ENCODE peak calls at places on chromosomes 16 and 17, in ten cellular contexts. S is heart left ventricle, J is esophagus muscularis mucosa, V is tibial artery, L is body of pancreas, N is endodermal cell, E is heart right ventricle, Q is gastrocnemius medialis, O is fibroblast of lung, P is PC-3. Y is an unnamed sample.
A peak's percentile ranks its signal among the peaks of the same experiment; 100 is the strongest.

GRCh38 chr17:78495634-78496033 is 81.6 kb downstream of the DNAH17 start:
- DNase-seq in S (no peak), J (no peak), V (no peak), L (no peak), N (peak; percentile 40), E (no peak), Q (no peak), O (no peak), P (no peak), Y (no peak)

GRCh38 chr16:87363771-87364476 is 19.7 kb downstream of the FBXO31 start:
- DNase-seq in S (peak; percentile 58), J (no peak), V (no peak), L (peak; percentile 46), N (no peak), E (peak; percentile 58), Q (peak; percentile 75), O (no peak), P (no peak), Y (no peak)

GRCh38 chr16:83200005-83200779 is 573.4 kb downstream of the CDH13 start:
- DNase-seq in S (no peak), J (no peak), V (no peak), L (no peak), N (peak; percentile 71), E (peak; percentile 11), Q (peak; percentile 15), O (peak; percentile 29), P (peak; percentile 19), Y (peak; percentile 8)

GRCh38 chr17:43755389-43755875 is 3.2 kb downstream of the SOST start:
- DNase-seq in S (no peak), J (no peak), V (no peak), L (no peak), N (peak; percentile 95), E (peak; percentile 30), Q (no peak), O (peak; percentile 60), P (peak; percentile 29), Y (no peak)

GRCh38 chr16:75555707-75556512 is at the start of gene TMEM231:
- DNase-seq in S (peak; percentile 98), J (peak; percentile 99), V (peak; percentile 99), L (peak; percentile 98), N (peak; percentile 99), E (peak; percentile 98), Q (peak; percentile 95), O (peak; percentile 93), P (peak; percentile 83), Y (peak; percentile 97)

GRCh38 chr17:18981642-18982424 is 22.7 kb downstream of the FAM83G start:
- DNase-seq in S (no peak), J (no peak), V (no peak), L (peak; percentile 82), N (peak; percentile 75), E (no peak), Q (no peak), O (peak; percentile 83), P (peak; percentile 81), Y (no peak)

GRCh38 chr16:47374629-47375028 is 86.2 kb downstream of the ITFG1 start:
- DNase-seq in S (no peak), J (no peak), V (no peak), L (no peak), N (no peak), E (no peak), Q (no peak), O (peak; percentile 69), P (no peak), Y (no peak)

GRCh38 chr17:8123695-8124349 is at the start of gene HES7:
- DNase-seq in S (no peak), J (no peak), V (no peak), L (no peak), N (peak; percentile 90), E (no peak), Q (no peak), O (no peak), P (peak; percentile 4), Y (peak; percentile 55)

GRCh38 chr17:78734841-78735641 is 47.0 kb downstream of the CYTH1 start:
- DNase-seq in S (no peak), J (no peak), V (no peak), L (no peak), N (peak; percentile 73), E (no peak), Q (no peak), O (no peak), P (no peak), Y (no peak)

GRCh38 chr17:77738666-77739531 is 219.6 kb upstream of the TNRC6C start:
- DNase-seq in S (no peak), J (no peak), V (peak; percentile 89), L (peak; percentile 14), N (peak; percentile 35), E (peak; percentile 43), Q (peak; percentile 25), O (no peak), P (no peak), Y (no peak)

GRCh38 chr16:75506567-75506966 is 11.3 kb upstream of the CHST6 start:
- DNase-seq in S (no peak), J (no peak), V (peak; percentile 76), L (peak; percentile 45), N (no peak), E (no peak), Q (peak; percentile 61), O (peak; percentile 68), P (peak; percentile 89), Y (peak; percentile 88)

GRCh38 chr17:41773190-41773588 is 13.3 kb downstream of the JUP start:
- DNase-seq in S (peak; percentile 86), J (no peak), V (no peak), L (peak; percentile 83), N (peak; percentile 81), E (peak; percentile 74), Q (peak; percentile 65), O (peak; percentile 92), P (peak; percentile 92), Y (peak; percentile 91)

GRCh38 chr17:47078801-47079200 is 99.7 kb upstream of the RPRML start:
- DNase-seq in S (no peak), J (no peak), V (no peak), L (no peak), N (no peak), E (no peak), Q (no peak), O (no peak), P (no peak), Y (no peak)

GRCh38 chr17:58147930-58148434 is at the start of gene OR4D1:
- DNase-seq in S (no peak), J (no peak), V (no peak), L (no peak), N (no peak), E (no peak), Q (no peak), O (no peak), P (no peak), Y (no peak)

GRCh38 chr16:17475104-17475503 is 4.3 kb upstream of the XYLT1 start:
- DNase-seq in S (no peak), J (no peak), V (peak; percentile 7), L (no peak), N (no peak), E (no peak), Q (no peak), O (no peak), P (no peak), Y (no peak)

GRCh38 chr17:8391711-8392110 is 5.9 kb downstream of the RNF222 start:
- DNase-seq in S (no peak), J (no peak), V (no peak), L (no peak), N (peak; percentile 82), E (no peak), Q (no peak), O (no peak), P (peak; percentile 16), Y (peak; percentile 42)

GRCh38 chr17:31058958-31059357 is 35.8 kb upstream of the NF1 start:
- DNase-seq in S (no peak), J (no peak), V (no peak), L (no peak), N (no peak), E (no peak), Q (no peak), O (no peak), P (no peak), Y (no peak)

GRCh38 chr17:37820313-37821024 is 75.6 kb upstream of the HNF1B start:
- DNase-seq in S (no peak), J (no peak), V (no peak), L (no peak), N (peak; percentile 36), E (no peak), Q (no peak), O (peak; percentile 22), P (no peak), Y (no peak)

GRCh38 chr16:22681881-22682291 is 132.1 kb upstream of the HS3ST2 start:
- DNase-seq in S (no peak), J (no peak), V (peak; percentile 56), L (no peak), N (no peak), E (no peak), Q (no peak), O (no peak), P (no peak), Y (no peak)

GRCh38 chr16:66115373-66115772 is 251.1 kb upstream of the CDH5 start:
- DNase-seq in S (no peak), J (no peak), V (no peak), L (no peak), N (no peak), E (no peak), Q (no peak), O (no peak), P (peak; percentile 10), Y (no peak)
- TF ChIP-seq CTCF in S (no peak), J (no peak), V (no peak), L (no peak), N (peak; percentile 73), E (no peak), Q (no peak), O (no peak), P (peak; percentile 30), Y (no peak)

GRCh38 chr16:81181013-81181720 is 57.3 kb upstream of the BCO1 start:
- DNase-seq in S (peak; percentile 72), J (peak; percentile 94), V (peak; percentile 94), L (peak; percentile 84), N (peak; percentile 97), E (peak; percentile 65), Q (peak; percentile 87), O (peak; percentile 95), P (peak; percentile 96), Y (peak; percentile 95)
- H3K27ac ChIP-seq in S (peak overlapping the region; percentile 31), J (peak overlapping the region; percentile 21), V (peak overlapping the region; percentile 84), L (peak overlapping the region; percentile 53), N (peak overlapping the region; percentile 66), E (peak overlapping the region; percentile 74), Q (peak overlapping the region; percentile 83), O (peak overlapping the region; percentile 40), P (peak overlapping the region; percentile 50), Y (peak overlapping the region; percentile 62)

GRCh38 chr17:65455972-65456343 is 105.5 kb downstream of the AXIN2 start:
- DNase-seq in S (no peak), J (no peak), V (no peak), L (peak; percentile 13), N (peak; percentile 83), E (no peak), Q (peak; percentile 64), O (no peak), P (peak; percentile 43), Y (no peak)
- TF ChIP-seq CTCF in S (peak; percentile 43), J (peak; percentile 42), V (peak; percentile 22), L (no peak), N (peak; percentile 72), E (peak; percentile 34), Q (peak; percentile 65), O (peak; percentile 40), P (peak; percentile 59), Y (no peak)

DNA sequence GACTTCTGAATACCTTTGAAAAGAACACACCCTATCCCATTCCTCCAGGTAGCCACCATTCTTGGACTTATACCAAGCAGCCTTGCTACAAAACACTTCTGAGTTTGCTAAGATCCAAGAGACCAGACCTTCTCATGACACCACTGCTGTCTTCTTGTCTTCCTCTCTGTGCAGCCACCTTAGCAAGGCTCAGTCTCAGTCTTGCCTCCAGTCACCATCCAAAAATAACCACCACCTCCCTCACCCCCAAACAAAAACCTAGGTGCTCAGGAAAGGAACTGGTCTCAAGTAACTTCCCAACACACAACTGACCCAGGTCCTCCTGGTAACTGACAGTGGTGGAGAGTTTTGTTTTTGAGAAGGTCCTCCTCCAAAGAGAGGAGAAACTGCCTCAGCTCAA is 90.9 kb upstream of the CORO6 start:
- DNase-seq in S (no peak), J (peak; percentile 45), V (no peak), L (no peak), N (no peak), E (no peak), Q (no peak), O (no peak), P (no peak), Y (no peak)
- H3K27ac ChIP-seq in S (no peak overlapping the region), J (no peak overlapping the region), V (no peak overlapping the region), L (no peak overlapping the region), N (no peak overlapping the region), E (no peak overlapping the region), Q (peak overlapping the region; percentile 82), O (no peak overlapping the region), P (no peak overlapping the region), Y (no peak overlapping the region)

Y was measured in RWPE1.